ENCODE peak calls at places on chromosome 1, in nine cellular contexts. I is right lobe of liver, G is HCT116, R is left ventricle myocardium inferior, F is WTC11, A is thoracic aorta, C is uterus, T is MCF 10A, E is omental fat pad. P is an unnamed sample.

GRCh38 chr1:212234431-212235298 is 50.5 kb upstream of the PPP2R5A start:
- DNase-seq in G (peak; percentile 73), I (no peak), F (no peak), A (peak; percentile 36), E (no peak), R (peak; percentile 29), C (peak; percentile 75), T (peak; percentile 99), P (no peak)

GRCh38 chr1:9767964-9768668 is 55.6 kb downstream of the CLSTN1 start:
- DNase-seq in R (no peak), C (no peak), E (no peak), G (peak; percentile 21), I (no peak), F (peak; percentile 31), T (peak; percentile 25), A (no peak), P (no peak)

GRCh38 chr1:37476087-37476452 is 1.7 kb downstream of the ZC3H12A start:
- DNase-seq in R (no peak), I (no peak), C (no peak), G (no peak), E (no peak), T (no peak), A (no peak), F (no peak), P (no peak)

GRCh38 chr1:159089184-159089791 is 12.7 kb upstream of the AIM2 start:
- DNase-seq in G (no peak), E (no peak), C (no peak), R (no peak), F (no peak), T (peak; percentile 29), I (no peak), A (no peak), P (no peak)

GRCh38 chr1:19840228-19840627 is 25.1 kb upstream of the RNF186 start:
- DNase-seq in E (no peak), C (no peak), I (no peak), F (no peak), G (no peak), R (no peak), T (no peak), A (no peak), P (no peak)

GRCh38 chr1:76620371-76620770 is 246.9 kb upstream of the ST6GALNAC5 start:
- DNase-seq in A (no peak), I (no peak), T (no peak), E (no peak), F (no peak), C (no peak), R (no peak), G (no peak), P (no peak)

GRCh38 chr1:205595435-205595834 is 36.4 kb downstream of the ELK4 start:
- DNase-seq in C (no peak), T (no peak), I (no peak), E (no peak), A (no peak), G (no peak), R (no peak), F (no peak), P (no peak)

GRCh38 chr1:202593845-202594244 is 116.4 kb downstream of the SYT2 start:
- DNase-seq in A (no peak), R (no peak), C (no peak), G (peak; percentile 22), I (no peak), E (no peak), T (peak; percentile 93), F (no peak), P (no peak)

GRCh38 chr1:240329443-240329842 is 237.8 kb downstream of the FMN2 start:
- DNase-seq in G (no peak), C (no peak), I (no peak), T (no peak), E (no peak), R (no peak), A (no peak), F (no peak), P (no peak)

GRCh38 chr1:162166934-162167615 is 97.6 kb downstream of the NOS1AP start:
- DNase-seq in T (no peak), G (no peak), I (no peak), F (no peak), C (no peak), E (no peak), R (no peak), A (no peak), P (no peak)

GRCh38 chr1:55814967-55815366 is 599.8 kb upstream of the USP24 start:
- DNase-seq in G (no peak), F (no peak), T (no peak), C (no peak), E (no peak), A (no peak), R (no peak), I (no peak), P (no peak)

GRCh38 chr1:204574016-204574855 is 58.0 kb downstream of the MDM4 start:
- DNase-seq in I (no peak), F (no peak), E (no peak), G (no peak), R (no peak), T (no peak), C (no peak), A (no peak), P (no peak)

GRCh38 chr1:2237773-2238172 is 9.7 kb downstream of the SKI start:
- DNase-seq in I (no peak), C (no peak), A (no peak), T (no peak), G (no peak), R (no peak), F (no peak), E (no peak), P (no peak)

GRCh38 chr1:109923946-109924275 is 13.3 kb downstream of the CSF1 start:
- DNase-seq in R (no peak), T (no peak), E (no peak), G (no peak), A (no peak), I (no peak), C (no peak), F (no peak), P (no peak)

GRCh38 chr1:3192825-3193224 is 123.8 kb downstream of the PRDM16 start:
- DNase-seq in C (no peak), R (no peak), I (no peak), A (peak; percentile 60), T (no peak), G (no peak), F (no peak), E (no peak), P (no peak)

GRCh38 chr1:172041689-172042088 is 200.4 kb downstream of the DNM3 start:
- DNase-seq in I (no peak), F (no peak), T (peak; percentile 16), R (no peak), C (peak; percentile 35), E (no peak), A (no peak), G (peak; percentile 3), P (no peak)

GRCh38 chr1:179042087-179042486 is 16.4 kb downstream of the FAM20B start:
- DNase-seq in A (no peak), C (no peak), E (no peak), G (no peak), F (no peak), R (no peak), T (no peak), I (no peak), P (no peak)
- TF ChIP-seq CTCF in A (no peak), C (no peak), E (no peak), G (no peak), F (no peak), R (no peak), T (no peak), I (no peak), P (no peak)

GRCh38 chr1:5637171-5637570 is 355.1 kb downstream of the NPHP4 start:
- DNase-seq in C (no peak), E (no peak), I (no peak), T (peak; percentile 51), R (no peak), F (no peak), G (peak; percentile 18), A (no peak), P (no peak)
- TF ChIP-seq CTCF in C (no peak), E (no peak), I (peak; percentile 50), T (peak; percentile 72), R (peak; percentile 52), F (no peak), G (peak; percentile 68), A (no peak), P (peak; percentile 52)

DNA sequence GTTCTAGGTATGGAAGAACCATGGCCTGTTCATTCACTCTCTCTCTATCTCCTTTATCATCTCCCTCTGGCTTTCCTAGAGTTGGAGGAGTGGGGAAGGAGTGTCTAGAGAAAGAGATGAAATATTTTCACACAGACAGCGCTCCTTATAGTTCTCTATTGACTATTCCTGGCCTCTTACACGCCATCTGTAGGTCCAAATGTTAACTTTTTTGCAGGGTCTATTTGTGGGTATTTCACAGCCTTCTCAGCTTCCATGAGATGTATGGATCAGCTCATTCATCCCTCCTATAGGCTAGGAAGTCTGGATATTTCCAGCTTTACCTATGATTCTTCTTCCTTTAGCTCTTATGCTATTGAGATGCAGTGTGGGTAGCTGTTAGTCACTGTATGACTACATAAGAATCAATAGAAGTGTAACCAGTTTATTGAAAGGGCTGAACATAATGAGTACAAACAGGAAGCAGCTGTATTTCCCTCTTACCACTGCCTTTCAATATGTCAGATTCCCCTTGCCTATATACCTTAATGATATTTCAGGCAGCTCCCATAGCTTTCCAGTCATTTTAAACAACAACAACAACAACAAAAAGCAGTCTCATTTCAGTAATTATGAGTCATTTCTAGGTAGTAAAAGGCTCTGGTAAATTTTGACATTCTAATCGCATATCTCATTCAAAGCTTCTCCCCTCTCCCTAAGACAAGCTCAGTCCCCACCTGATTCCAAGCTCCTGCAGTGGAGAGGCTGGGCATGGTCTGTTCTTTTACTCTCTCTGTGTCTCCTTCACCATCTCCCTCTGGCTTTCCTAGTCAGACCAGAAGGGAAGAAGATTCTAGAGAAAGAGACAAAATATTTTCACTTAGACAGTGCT is 149.5 kb downstream of the TTLL7 start:
- DNase-seq in G (no peak), C (no peak), I (no peak), R (no peak), A (no peak), T (no peak), F (no peak), E (no peak), P (no peak)
- TF ChIP-seq CTCF in G (no peak), C (no peak), I (no peak), R (no peak), A (no peak), T (no peak), F (no peak), E (no peak), P (peak; percentile 15)

DNA sequence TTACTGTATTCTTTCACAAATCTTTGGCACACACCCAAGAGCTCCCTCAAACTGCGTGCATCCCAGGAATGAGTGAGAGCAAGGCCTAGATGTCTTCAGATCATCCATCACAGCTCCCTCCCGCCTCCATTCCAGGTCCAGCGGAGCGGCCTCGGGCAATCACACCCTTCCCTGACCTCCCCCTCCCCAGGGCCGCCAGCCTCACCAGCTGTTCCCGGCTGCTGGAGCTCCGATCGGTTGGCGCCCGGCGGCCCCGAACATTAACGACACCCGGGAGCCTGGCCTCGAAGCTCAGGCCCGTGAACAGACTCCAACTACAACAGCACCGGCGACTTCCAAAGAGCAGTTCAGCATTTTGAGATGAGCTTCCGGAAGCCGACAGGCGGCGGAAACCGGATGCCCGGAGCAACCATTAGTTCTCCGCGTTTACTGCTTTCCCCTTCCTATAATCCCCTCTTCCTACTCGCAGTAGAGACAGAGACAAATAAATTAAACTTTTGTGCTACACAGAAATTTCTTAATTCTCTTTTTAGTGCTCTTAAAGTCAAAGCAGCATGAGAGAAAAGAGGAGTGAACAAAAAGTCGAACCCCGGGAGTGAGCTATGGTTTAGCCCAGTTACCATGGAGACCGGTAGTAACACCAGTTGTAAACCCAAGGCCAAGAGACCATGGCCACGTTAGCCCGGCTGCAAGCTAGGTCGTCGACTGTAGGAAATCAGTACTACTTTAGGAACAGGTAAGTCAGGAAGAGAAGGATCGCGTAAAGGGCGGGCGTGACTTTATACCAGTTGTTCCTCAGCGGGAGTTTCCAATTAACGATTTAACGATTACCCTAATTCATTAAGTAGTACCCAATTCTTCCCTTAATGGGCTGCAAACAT is at the start of the genes GPATCH2 and SPATA17:
- DNase-seq in E (peak; percentile 35), T (peak; percentile 97), I (peak; percentile 81), A (peak; percentile 36), G (peak; percentile 83), R (peak; percentile 78), C (peak; percentile 68), F (peak; percentile 70), P (peak; percentile 58)
- TF ChIP-seq CTCF in E (no peak), T (peak; percentile 29), I (peak; percentile 26), A (peak; percentile 54), G (peak; percentile 6), R (peak; percentile 65), C (no peak), F (no peak), P (peak; percentile 48)

P was measured in neural crest cell.